ENCODE peak calls at places on chromosome 1, in ten cellular contexts. One of them, this sample, is unnamed.

GRCh38 chr1:108152782-108153222 is 47.3 kb downstream of the SLC25A24 start:
- DNase-seq in Peyer's patch: no peak
- DNase-seq in IMR-90: no peak
- DNase-seq in B cell: no peak
- DNase-seq in upper lobe of right lung: no peak
- DNase-seq in Calu3: no peak
- DNase-seq in mucosa of descending colon: no peak
- DNase-seq in cardiac fibroblast: no peak
- DNase-seq in heart right ventricle: no peak
- DNase-seq in glutamatergic neuron: no peak
- DNase-seq in this sample: no peak

GRCh38 chr1:151479462-151479861 is 20.2 kb upstream of the POGZ start:
- DNase-seq in Peyer's patch: no peak
- DNase-seq in IMR-90: no peak
- DNase-seq in B cell: no peak
- DNase-seq in upper lobe of right lung: no peak
- DNase-seq in Calu3: no peak
- DNase-seq in mucosa of descending colon: no peak
- DNase-seq in cardiac fibroblast: no peak
- DNase-seq in heart right ventricle: no peak
- DNase-seq in glutamatergic neuron: no peak
- DNase-seq in this sample: no peak

GRCh38 chr1:93576346-93576745 is 105.3 kb downstream of the BCAR3 start:
- DNase-seq in Peyer's patch: no peak
- DNase-seq in IMR-90: no peak
- DNase-seq in B cell: no peak
- DNase-seq in upper lobe of right lung: no peak
- DNase-seq in Calu3: no peak
- DNase-seq in mucosa of descending colon: no peak
- DNase-seq in cardiac fibroblast: no peak
- DNase-seq in heart right ventricle: peak; percentile 47
- DNase-seq in glutamatergic neuron: no peak
- DNase-seq in this sample: no peak

GRCh38 chr1:152111515-152111968 is 3.7 kb downstream of the TCHH start:
- DNase-seq in Peyer's patch: no peak
- DNase-seq in IMR-90: peak; percentile 34
- DNase-seq in B cell: peak; percentile 9
- DNase-seq in upper lobe of right lung: no peak
- DNase-seq in Calu3: peak; percentile 37
- DNase-seq in mucosa of descending colon: peak; percentile 50
- DNase-seq in cardiac fibroblast: peak; percentile 38
- DNase-seq in heart right ventricle: no peak
- DNase-seq in glutamatergic neuron: peak; percentile 75
- DNase-seq in this sample: no peak

GRCh38 chr1:23562138-23562819 is 3.0 kb upstream of the ID3 start:
- DNase-seq in Peyer's patch: peak; percentile 94
- DNase-seq in IMR-90: peak; percentile 99
- DNase-seq in B cell: peak; percentile 77
- DNase-seq in upper lobe of right lung: peak; percentile 96
- DNase-seq in Calu3: peak; percentile 88
- DNase-seq in mucosa of descending colon: peak; percentile 94
- DNase-seq in cardiac fibroblast: peak; percentile 99
- DNase-seq in heart right ventricle: peak; percentile 98
- DNase-seq in glutamatergic neuron: peak; percentile 85
- DNase-seq in this sample: peak; percentile 98

GRCh38 chr1:210024996-210025395 is 87.0 kb downstream of the SYT14 start:
- DNase-seq in Peyer's patch: no peak
- DNase-seq in IMR-90: no peak
- DNase-seq in B cell: no peak
- DNase-seq in upper lobe of right lung: no peak
- DNase-seq in Calu3: peak; percentile 4
- DNase-seq in mucosa of descending colon: no peak
- DNase-seq in cardiac fibroblast: no peak
- DNase-seq in heart right ventricle: no peak
- DNase-seq in glutamatergic neuron: no peak
- DNase-seq in this sample: no peak

GRCh38 chr1:201213926-201214325 is 23.3 kb downstream of the IGFN1 start:
- DNase-seq in Peyer's patch: no peak
- DNase-seq in IMR-90: no peak
- DNase-seq in B cell: no peak
- DNase-seq in upper lobe of right lung: peak; percentile 40
- DNase-seq in Calu3: no peak
- DNase-seq in mucosa of descending colon: no peak
- DNase-seq in cardiac fibroblast: no peak
- DNase-seq in heart right ventricle: no peak
- DNase-seq in glutamatergic neuron: no peak
- DNase-seq in this sample: no peak

GRCh38 chr1:15028117-15028516 is 125.4 kb upstream of the TMEM51 start:
- DNase-seq in Peyer's patch: no peak
- DNase-seq in IMR-90: peak; percentile 85
- DNase-seq in B cell: no peak
- DNase-seq in upper lobe of right lung: no peak
- DNase-seq in Calu3: no peak
- DNase-seq in mucosa of descending colon: peak; percentile 67
- DNase-seq in cardiac fibroblast: peak; percentile 63
- DNase-seq in heart right ventricle: peak; percentile 23
- DNase-seq in glutamatergic neuron: no peak
- DNase-seq in this sample: peak; percentile 91

GRCh38 chr1:207052736-207053545 is at the start of gene PFKFB2:
- DNase-seq in Peyer's patch: peak; percentile 100
- DNase-seq in IMR-90: peak; percentile 87
- DNase-seq in B cell: peak; percentile 98
- DNase-seq in upper lobe of right lung: peak; percentile 100
- DNase-seq in Calu3: peak; percentile 100
- DNase-seq in mucosa of descending colon: peak; percentile 99
- DNase-seq in cardiac fibroblast: peak; percentile 97
- DNase-seq in heart right ventricle: peak; percentile 96
- DNase-seq in glutamatergic neuron: peak; percentile 91
- DNase-seq in this sample: peak; percentile 94
- TF ChIP-seq CTCF in Peyer's patch: peak; percentile 57
- TF ChIP-seq CTCF in IMR-90: peak; percentile 7
- TF ChIP-seq CTCF in B cell: peak; percentile 10
- TF ChIP-seq CTCF in upper lobe of right lung: peak; percentile 20
- TF ChIP-seq CTCF in Calu3: peak; percentile 45
- TF ChIP-seq CTCF in mucosa of descending colon: no peak
- TF ChIP-seq CTCF in cardiac fibroblast: peak; percentile 0
- TF ChIP-seq CTCF in heart right ventricle: peak; percentile 25
- TF ChIP-seq CTCF in glutamatergic neuron: no peak
- TF ChIP-seq CTCF in this sample: peak; percentile 20

GRCh38 chr1:1307908-1308755 is at the start of the genes ACAP3 and PUSL1:
- DNase-seq in Peyer's patch: peak; percentile 94
- DNase-seq in IMR-90: peak; percentile 92
- DNase-seq in B cell: peak; percentile 96
- DNase-seq in upper lobe of right lung: peak; percentile 95
- DNase-seq in Calu3: peak; percentile 86
- DNase-seq in mucosa of descending colon: peak; percentile 94
- DNase-seq in cardiac fibroblast: peak; percentile 96
- DNase-seq in heart right ventricle: peak; percentile 86
- DNase-seq in glutamatergic neuron: peak; percentile 89
- DNase-seq in this sample: peak; percentile 92

GRCh38 chr1:1311107-1312104 is 3.0 kb downstream of the PUSL1 start:
- DNase-seq in Peyer's patch: no peak
- DNase-seq in IMR-90: no peak
- DNase-seq in B cell: no peak
- DNase-seq in upper lobe of right lung: no peak
- DNase-seq in Calu3: no peak
- DNase-seq in mucosa of descending colon: no peak
- DNase-seq in cardiac fibroblast: no peak
- DNase-seq in heart right ventricle: no peak
- DNase-seq in glutamatergic neuron: no peak
- DNase-seq in this sample: no peak

GRCh38 chr1:1310476-1311053 is 2.2 kb downstream of the PUSL1 start:
- DNase-seq in Peyer's patch: no peak
- DNase-seq in IMR-90: no peak
- DNase-seq in B cell: no peak
- DNase-seq in upper lobe of right lung: no peak
- DNase-seq in Calu3: no peak
- DNase-seq in mucosa of descending colon: no peak
- DNase-seq in cardiac fibroblast: no peak
- DNase-seq in heart right ventricle: no peak
- DNase-seq in glutamatergic neuron: no peak
- DNase-seq in this sample: no peak

GRCh38 chr1:1308756-1309524 is 543 bp downstream of the PUSL1 start:
- DNase-seq in Peyer's patch: peak; percentile 72
- DNase-seq in IMR-90: no peak
- DNase-seq in B cell: peak; percentile 50
- DNase-seq in upper lobe of right lung: peak; percentile 77
- DNase-seq in Calu3: no peak
- DNase-seq in mucosa of descending colon: peak; percentile 78
- DNase-seq in cardiac fibroblast: no peak
- DNase-seq in heart right ventricle: no peak
- DNase-seq in glutamatergic neuron: no peak
- DNase-seq in this sample: no peak

DNA sequence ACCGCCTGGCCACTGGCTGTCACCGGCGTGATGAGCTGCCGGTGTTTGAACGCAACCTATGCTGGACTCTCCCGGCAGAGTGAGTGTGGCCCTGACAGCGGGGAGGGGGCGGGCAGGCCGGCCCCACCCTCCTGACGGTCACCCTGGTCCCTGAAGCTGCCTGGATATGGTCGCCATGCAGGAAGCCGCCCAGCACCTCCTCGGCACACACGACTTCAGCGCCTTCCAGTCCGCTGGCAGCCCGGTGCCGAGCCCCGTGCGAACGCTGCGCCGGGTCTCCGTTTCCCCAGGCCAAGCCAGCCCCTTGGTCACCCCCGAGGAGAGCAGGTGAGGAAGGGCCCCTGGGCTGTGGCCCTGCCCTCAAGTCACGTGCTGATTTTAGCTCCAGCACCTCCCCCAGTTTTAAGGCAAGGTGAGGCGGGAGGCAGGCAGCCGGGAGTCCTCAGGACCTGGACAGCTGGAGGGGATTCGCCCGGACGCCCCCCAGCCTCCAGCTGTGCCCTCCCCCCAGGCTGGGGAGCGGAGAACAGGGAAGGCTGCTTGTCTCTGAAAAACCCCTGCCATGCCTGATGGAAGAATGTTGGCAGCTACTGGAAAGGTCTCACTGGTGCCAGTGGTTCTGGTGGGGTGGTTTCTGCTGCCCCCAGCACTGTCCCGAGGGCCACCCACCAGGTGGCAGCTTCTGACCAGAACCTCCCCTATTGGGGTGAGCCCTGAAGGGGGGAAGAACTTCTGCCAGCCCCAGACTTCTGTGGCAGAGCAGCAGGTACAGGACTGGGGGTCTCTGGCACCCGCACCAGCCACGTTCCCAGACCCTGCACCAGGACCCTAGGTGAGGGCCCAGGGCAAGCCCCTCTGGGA is 1.4 kb downstream of the PUSL1 start:
- DNase-seq in Peyer's patch: no peak
- DNase-seq in IMR-90: no peak
- DNase-seq in B cell: no peak
- DNase-seq in upper lobe of right lung: no peak
- DNase-seq in Calu3: no peak
- DNase-seq in mucosa of descending colon: no peak
- DNase-seq in cardiac fibroblast: no peak
- DNase-seq in heart right ventricle: no peak
- DNase-seq in glutamatergic neuron: no peak
- DNase-seq in this sample: no peak
- TF ChIP-seq CTCF in Peyer's patch: no peak
- TF ChIP-seq CTCF in IMR-90: no peak
- TF ChIP-seq CTCF in B cell: no peak
- TF ChIP-seq CTCF in upper lobe of right lung: no peak
- TF ChIP-seq CTCF in Calu3: no peak
- TF ChIP-seq CTCF in mucosa of descending colon: no peak
- TF ChIP-seq CTCF in cardiac fibroblast: no peak
- TF ChIP-seq CTCF in heart right ventricle: no peak
- TF ChIP-seq CTCF in glutamatergic neuron: no peak
- TF ChIP-seq CTCF in this sample: peak; percentile 9

GRCh38 chr1:24849653-24850295 is 80.3 kb downstream of the RUNX3 start:
- DNase-seq in Peyer's patch: peak; percentile 58
- DNase-seq in IMR-90: peak; percentile 34
- DNase-seq in B cell: peak; percentile 34
- DNase-seq in upper lobe of right lung: no peak
- DNase-seq in Calu3: peak; percentile 32
- DNase-seq in mucosa of descending colon: no peak
- DNase-seq in cardiac fibroblast: peak; percentile 48
- DNase-seq in heart right ventricle: peak; percentile 22
- DNase-seq in glutamatergic neuron: no peak
- DNase-seq in this sample: no peak
- TF ChIP-seq CTCF in Peyer's patch: peak; percentile 47
- TF ChIP-seq CTCF in IMR-90: peak; percentile 27
- TF ChIP-seq CTCF in B cell: no peak
- TF ChIP-seq CTCF in upper lobe of right lung: peak; percentile 32
- TF ChIP-seq CTCF in Calu3: no peak
- TF ChIP-seq CTCF in mucosa of descending colon: no peak
- TF ChIP-seq CTCF in cardiac fibroblast: no peak
- TF ChIP-seq CTCF in heart right ventricle: peak; percentile 14
- TF ChIP-seq CTCF in glutamatergic neuron: no peak
- TF ChIP-seq CTCF in this sample: peak; percentile 25

GRCh38 chr1:34108711-34109110 is 56.3 kb downstream of the CSMD2 start:
- DNase-seq in Peyer's patch: no peak
- DNase-seq in IMR-90: no peak
- DNase-seq in B cell: no peak
- DNase-seq in upper lobe of right lung: no peak
- DNase-seq in Calu3: no peak
- DNase-seq in mucosa of descending colon: no peak
- DNase-seq in cardiac fibroblast: no peak
- DNase-seq in heart right ventricle: no peak
- DNase-seq in glutamatergic neuron: no peak
- DNase-seq in this sample: no peak

GRCh38 chr1:34113887-34114286 is 51.1 kb downstream of the CSMD2 start:
- DNase-seq in Peyer's patch: no peak
- DNase-seq in IMR-90: no peak
- DNase-seq in B cell: no peak
- DNase-seq in upper lobe of right lung: no peak
- DNase-seq in Calu3: peak; percentile 4
- DNase-seq in mucosa of descending colon: no peak
- DNase-seq in cardiac fibroblast: peak; percentile 16
- DNase-seq in heart right ventricle: no peak
- DNase-seq in glutamatergic neuron: no peak
- DNase-seq in this sample: peak; percentile 30

GRCh38 chr1:34115233-34115632 is 49.8 kb downstream of the CSMD2 start:
- DNase-seq in Peyer's patch: no peak
- DNase-seq in IMR-90: no peak
- DNase-seq in B cell: no peak
- DNase-seq in upper lobe of right lung: no peak
- DNase-seq in Calu3: no peak
- DNase-seq in mucosa of descending colon: no peak
- DNase-seq in cardiac fibroblast: no peak
- DNase-seq in heart right ventricle: no peak
- DNase-seq in glutamatergic neuron: no peak
- DNase-seq in this sample: no peak

GRCh38 chr1:34108269-34108668 is 56.8 kb downstream of the CSMD2 start:
- DNase-seq in Peyer's patch: no peak
- DNase-seq in IMR-90: no peak
- DNase-seq in B cell: no peak
- DNase-seq in upper lobe of right lung: no peak
- DNase-seq in Calu3: no peak
- DNase-seq in mucosa of descending colon: no peak
- DNase-seq in cardiac fibroblast: no peak
- DNase-seq in heart right ventricle: no peak
- DNase-seq in glutamatergic neuron: no peak
- DNase-seq in this sample: no peak

DNA sequence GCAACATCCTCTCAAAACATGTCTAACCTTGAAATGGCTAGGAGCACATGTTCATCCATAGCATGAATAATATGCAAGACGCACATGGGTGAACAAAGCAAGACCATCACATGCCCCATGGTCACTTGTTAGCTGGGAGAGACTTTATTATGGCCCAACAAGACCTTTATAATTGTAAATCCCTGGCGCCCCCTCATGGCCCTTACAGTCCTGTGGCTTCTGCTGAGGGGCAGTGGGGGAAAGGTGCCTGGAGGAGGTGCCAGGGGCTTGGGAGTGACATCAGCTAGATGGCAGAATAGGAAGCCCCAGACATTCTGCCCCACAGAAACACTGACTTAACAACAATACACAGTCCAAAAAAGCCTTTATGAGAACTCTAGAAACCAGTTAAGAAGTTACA is 51.7 kb downstream of the CSMD2 start:
- DNase-seq in Peyer's patch: no peak
- DNase-seq in IMR-90: no peak
- DNase-seq in B cell: no peak
- DNase-seq in upper lobe of right lung: no peak
- DNase-seq in Calu3: no peak
- DNase-seq in mucosa of descending colon: no peak
- DNase-seq in cardiac fibroblast: no peak
- DNase-seq in heart right ventricle: no peak
- DNase-seq in glutamatergic neuron: no peak
- DNase-seq in this sample: no peak
- TF ChIP-seq CTCF in Peyer's patch: no peak
- TF ChIP-seq CTCF in IMR-90: no peak
- TF ChIP-seq CTCF in B cell: no peak
- TF ChIP-seq CTCF in upper lobe of right lung: no peak
- TF ChIP-seq CTCF in Calu3: no peak
- TF ChIP-seq CTCF in mucosa of descending colon: no peak
- TF ChIP-seq CTCF in cardiac fibroblast: no peak
- TF ChIP-seq CTCF in heart right ventricle: no peak
- TF ChIP-seq CTCF in glutamatergic neuron: no peak
- TF ChIP-seq CTCF in this sample: no peak